ENCODE peak calls at places on chromosomes 3 and 15, in six cellular contexts. I is choroid plexus epithelial cell, Q is upper lobe of right lung, D is GM06990, O is cardiac fibroblast, B is fibroblast of villous mesenchyme. T is an unnamed sample.
A peak's percentile ranks its signal among the peaks of the same experiment; 100 is the strongest.

GRCh38 chr3:36318584-36319200 is 61.6 kb upstream of the STAC start:
- DNase-seq in I (no peak), Q (no peak), D (no peak), O (no peak), B (peak; percentile 3), T (no peak)

GRCh38 chr15:30901889-30902288 is 1.8 kb upstream of the FAN1 start:
- DNase-seq in I (no peak), Q (no peak), D (no peak), O (no peak), B (no peak), T (no peak)

GRCh38 chr3:83317605-83318004 is 1556.2 kb upstream of the GBE1 start:
- DNase-seq in I (no peak), Q (no peak), D (no peak), O (no peak), B (no peak), T (no peak)

GRCh38 chr3:27666708-27667107 is 55.4 kb downstream of the EOMES start:
- DNase-seq in I (peak; percentile 96), Q (peak; percentile 84), D (no peak), O (peak; percentile 78), B (peak; percentile 64), T (peak; percentile 68)

GRCh38 chr15:62877276-62877857 is 165.2 kb upstream of the TPM1 start:
- DNase-seq in I (no peak), Q (no peak), D (no peak), O (no peak), B (no peak), T (no peak)

GRCh38 chr3:8201886-8202285 is 299.7 kb upstream of the LMCD1 start:
- DNase-seq in I (peak; percentile 61), Q (no peak), D (no peak), O (peak; percentile 45), B (peak; percentile 4), T (no peak)

GRCh38 chr15:98076021-98076816 is 115.7 kb downstream of the ARRDC4 start:
- DNase-seq in I (peak; percentile 54), Q (no peak), D (no peak), O (no peak), B (peak; percentile 51), T (no peak)

GRCh38 chr15:38843736-38844590 is 279.3 kb upstream of the RASGRP1 start:
- DNase-seq in I (no peak), Q (no peak), D (no peak), O (peak; percentile 67), B (peak; percentile 88), T (peak; percentile 90)

GRCh38 chr3:195863121-195864061 is 45.0 kb downstream of the TNK2 start:
- DNase-seq in I (peak; percentile 94), Q (peak; percentile 94), D (no peak), O (peak; percentile 91), B (peak; percentile 88), T (peak; percentile 40)

GRCh38 chr3:113128386-113129015 is 82.9 kb upstream of the BOC start:
- DNase-seq in I (no peak), Q (no peak), D (no peak), O (peak; percentile 16), B (no peak), T (no peak)

GRCh38 chr15:79065744-79066376 is 24.7 kb downstream of the RASGRF1 start:
- DNase-seq in I (no peak), Q (no peak), D (no peak), O (no peak), B (no peak), T (no peak)

GRCh38 chr3:2097641-2098191 is 950 bp upstream of the CNTN4 start:
- DNase-seq in I (peak; percentile 10), Q (no peak), D (no peak), O (no peak), B (peak; percentile 72), T (no peak)

GRCh38 chr15:34241376-34242350 is 16.8 kb downstream of the EMC4 start:
- DNase-seq in I (peak; percentile 78), Q (no peak), D (peak; percentile 8), O (peak; percentile 70), B (peak; percentile 48), T (no peak)

GRCh38 chr3:12959395-12959794 is 113.8 kb downstream of the IQSEC1 start:
- DNase-seq in I (no peak), Q (no peak), D (no peak), O (no peak), B (no peak), T (no peak)

GRCh38 chr15:42155546-42156265 is 730 bp downstream of the PLA2G4F start:
- DNase-seq in I (no peak), Q (peak; percentile 78), D (no peak), O (no peak), B (no peak), T (no peak)

GRCh38 chr15:22895465-22896190 is 57.2 kb downstream of the NIPA2 start:
- DNase-seq in I (peak; percentile 78), Q (no peak), D (no peak), O (peak; percentile 49), B (peak; percentile 54), T (no peak)

DNA sequence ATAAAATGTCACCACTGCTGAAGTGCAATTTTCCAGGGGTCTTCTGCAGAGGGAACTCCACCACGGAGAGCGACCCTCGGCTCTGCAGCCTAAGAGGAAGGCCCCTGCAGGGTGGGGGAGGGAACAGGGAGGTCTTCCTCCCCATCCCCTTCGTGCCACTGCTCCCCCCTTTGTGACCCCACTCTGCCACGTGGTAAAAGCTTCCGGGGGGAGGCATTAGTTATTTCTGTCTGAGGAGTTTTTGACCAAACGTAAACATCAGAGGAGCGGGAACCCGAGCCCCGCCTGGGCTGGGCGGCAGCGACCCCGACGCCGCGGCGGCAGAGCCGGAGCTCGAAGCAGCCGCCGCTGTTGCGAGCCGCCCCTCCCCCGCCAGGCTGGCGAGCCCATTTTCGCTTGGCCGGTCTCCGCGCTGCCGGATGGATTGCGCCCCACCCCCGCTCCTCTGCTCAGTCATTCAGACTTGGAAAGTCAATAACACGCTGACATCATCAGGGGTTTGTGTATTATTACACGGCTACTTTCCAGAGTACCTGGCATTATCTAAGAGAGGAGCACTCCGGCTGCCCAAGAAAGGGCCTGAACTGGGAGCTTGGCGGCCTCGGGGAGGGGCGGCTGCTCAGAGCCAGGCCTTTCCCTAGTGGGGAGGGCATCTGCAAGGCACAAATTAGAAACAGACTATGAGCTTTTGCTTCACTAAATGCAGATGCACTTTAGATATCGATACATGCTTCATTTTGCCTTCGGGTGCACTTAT is 162.5 kb upstream of the TBL1XR1 start:
- DNase-seq in I (peak; percentile 100), Q (peak; percentile 96), D (peak; percentile 98), O (peak; percentile 100), B (peak; percentile 99), T (peak; percentile 96)
- TF ChIP-seq CTCF in I (peak; percentile 18), Q (no peak), D (no peak), O (no peak), B (no peak), T (peak; percentile 6)

GRCh38 chr3:43998841-43999805 is 242.6 kb upstream of the TOPAZ1 start:
- DNase-seq in I (peak; percentile 51), Q (peak; percentile 68), D (peak; percentile 77), O (peak; percentile 69), B (peak; percentile 13), T (no peak)
- H3K4me3 ChIP-seq in I (peak overlapping the region; percentile 64), Q (peak overlapping the region; percentile 52), D (peak overlapping the region; percentile 60), O (peak overlapping the region; percentile 48), B (peak overlapping the region; percentile 50), T (peak overlapping the region; percentile 89)

DNA sequence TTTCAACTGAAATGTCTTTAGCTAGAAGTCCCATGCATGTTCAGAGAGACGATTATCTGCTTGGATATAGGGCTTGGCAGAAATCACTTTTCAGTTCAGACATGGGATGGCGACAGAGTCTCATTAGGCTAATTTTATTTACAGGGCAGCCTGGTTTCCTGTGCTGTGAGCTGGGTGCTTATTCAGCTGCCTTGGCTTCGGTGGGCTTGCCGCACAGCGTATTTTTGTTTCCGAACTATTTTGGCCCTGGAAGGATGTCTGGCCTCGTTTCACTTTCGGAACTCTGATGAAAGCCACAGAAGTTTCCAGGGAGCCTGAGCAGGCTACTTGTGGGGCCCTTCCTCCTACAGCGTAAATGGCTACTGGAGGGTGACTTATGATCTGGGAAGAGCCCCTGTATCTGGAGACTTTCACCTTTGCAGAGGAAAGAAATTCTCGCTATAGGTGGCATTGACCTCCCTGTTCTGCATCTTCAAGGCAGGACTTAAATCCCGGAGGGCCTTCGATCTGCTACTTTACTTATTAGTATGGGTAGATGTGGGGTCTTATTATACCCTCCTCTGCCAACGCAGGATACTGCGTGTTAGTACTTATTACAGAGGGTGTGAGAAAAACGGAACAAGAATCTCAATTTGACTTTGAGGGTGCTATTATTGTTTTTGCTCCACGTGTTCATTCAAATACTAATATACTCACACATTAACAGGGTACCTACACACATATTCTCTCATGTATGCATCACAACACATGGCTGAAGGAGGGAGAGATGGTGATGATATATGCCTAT is 364.0 kb upstream of the RBMS3 start:
- DNase-seq in I (peak; percentile 89), Q (no peak), D (peak; percentile 59), O (peak; percentile 86), B (peak; percentile 77), T (no peak)
- TF ChIP-seq CTCF in I (peak; percentile 72), Q (peak; percentile 58), D (peak; percentile 67), O (peak; percentile 66), B (peak; percentile 52), T (no peak)

GRCh38 chr3:149534082-149534481 is 59.6 kb downstream of the TM4SF4 start:
- DNase-seq in I (no peak), Q (no peak), D (no peak), O (no peak), B (no peak), T (no peak)

GRCh38 chr3:149529099-149529498 is 54.6 kb downstream of the TM4SF4 start:
- DNase-seq in I (no peak), Q (no peak), D (no peak), O (no peak), B (no peak), T (no peak)

GRCh38 chr3:149535395-149535685 is 60.8 kb downstream of the TM4SF4 start:
- DNase-seq in I (no peak), Q (no peak), D (no peak), O (no peak), B (peak; percentile 22), T (no peak)

GRCh38 chr3:149534671-149535394 is 60.3 kb downstream of the TM4SF4 start:
- DNase-seq in I (peak; percentile 70), Q (no peak), D (no peak), O (peak; percentile 57), B (peak; percentile 63), T (no peak)

GRCh38 chr3:149532463-149533180 is 58.1 kb downstream of the TM4SF4 start:
- DNase-seq in I (no peak), Q (no peak), D (no peak), O (no peak), B (no peak), T (no peak)
- H3K4me3 ChIP-seq in I (no peak overlapping the region), Q (no peak overlapping the region), D (no peak overlapping the region), O (no peak overlapping the region), B (no peak overlapping the region), T (no peak overlapping the region)

GRCh38 chr3:125585595-125586223 is 9.6 kb downstream of the OSBPL11 start:
- DNase-seq in I (peak; percentile 81), Q (no peak), D (no peak), O (peak; percentile 77), B (peak; percentile 77), T (no peak)

GRCh38 chr3:125587039-125587664 is 8.1 kb downstream of the OSBPL11 start:
- DNase-seq in I (no peak), Q (no peak), D (no peak), O (peak; percentile 33), B (peak; percentile 66), T (no peak)

DNA sequence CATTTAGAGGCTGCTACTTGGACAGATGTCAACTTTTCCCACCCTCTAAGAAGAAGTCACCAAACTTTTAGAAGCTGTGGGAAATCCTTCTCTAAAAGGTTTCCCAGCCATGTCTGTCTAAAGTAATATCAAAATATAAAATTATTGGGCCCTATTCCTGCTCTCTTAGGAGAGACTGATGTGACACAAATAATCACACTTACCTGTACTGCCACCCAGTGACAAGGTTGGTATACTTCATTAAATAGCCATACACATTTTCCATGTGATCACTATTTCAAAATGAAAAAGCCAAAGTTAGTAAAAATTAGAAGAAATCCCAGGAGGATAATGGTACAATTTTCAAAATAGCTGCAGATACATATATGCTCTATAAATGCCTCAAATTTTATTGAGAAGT is 12.6 kb downstream of the OSBPL11 start:
- DNase-seq in I (peak; percentile 39), Q (no peak), D (no peak), O (peak; percentile 12), B (no peak), T (no peak)
- TF ChIP-seq CTCF in I (peak; percentile 20), Q (no peak), D (peak; percentile 23), O (no peak), B (no peak), T (no peak)